ENCODE peak calls at places on chromosome 6, in nine cellular contexts. C is ovary; L is left ventricle myocardium inferior; Y is GM23338; K is astrocyte; Q is MM.1S; A is A549; X is neuronal stem cell; W is CD8-positive, alpha-beta T cell. H is an unnamed sample. For H3K4me1, the result is how much of the 10 kb centered on the place peaks cover.

GRCh38 chr6:37864250-37864649 is 44.7 kb downstream of the ZFAND3 start:
- DNase-seq in C (no peak), L (no peak), Y (no peak), K (no peak), Q (no peak), A (no peak), X (no peak), W (no peak), H (no peak)

GRCh38 chr6:22036699-22037098 is 260.1 kb downstream of the PRL start:
- DNase-seq in C (no peak), L (no peak), Y (no peak), K (no peak), Q (no peak), A (no peak), X (no peak), W (no peak), H (no peak)

GRCh38 chr6:72524011-72524645 is 97.7 kb upstream of the KCNQ5 start:
- DNase-seq in C (no peak), L (no peak), Y (no peak), K (no peak), Q (no peak), A (no peak), X (no peak), W (no peak), H (no peak)

GRCh38 chr6:71388846-71389543 is 100.4 kb downstream of the OGFRL1 start:
- DNase-seq in C (no peak), L (no peak), Y (no peak), K (peak), Q (no peak), A (no peak), X (no peak), W (no peak), H (no peak)

GRCh38 chr6:1617466-1618304 is 8.0 kb downstream of the FOXC1 start:
- DNase-seq in C (no peak), L (no peak), Y (peak), K (no peak), Q (no peak), A (no peak), X (no peak), W (no peak), H (peak)

GRCh38 chr6:31945507-31946369 is at the start of gene CFB:
- DNase-seq in C (peak), L (peak), Y (peak), K (peak), Q (no peak), A (peak), X (no peak), W (no peak), H (no peak)

GRCh38 chr6:4776967-4777925 is 1.0 kb downstream of the CDYL start:
- DNase-seq in C (no peak), L (no peak), Y (peak), K (peak), Q (peak), A (no peak), X (no peak), W (peak), H (no peak)

GRCh38 chr6:105726902-105727655 is 324.2 kb upstream of the PREP start:
- DNase-seq in C (no peak), L (no peak), Y (no peak), K (no peak), Q (no peak), A (no peak), X (no peak), W (no peak), H (no peak)

GRCh38 chr6:5906340-5906670 is 100.4 kb downstream of the NRN1 start:
- DNase-seq in C (no peak), L (no peak), Y (no peak), K (no peak), Q (no peak), A (no peak), X (no peak), W (no peak), H (no peak)

GRCh38 chr6:88856566-88856965 is 106.9 kb downstream of the RNGTT start:
- DNase-seq in C (no peak), L (no peak), Y (no peak), K (no peak), Q (no peak), A (no peak), X (no peak), W (no peak), H (no peak)

GRCh38 chr6:84635081-84635745 is 129.2 kb downstream of the TBX18 start:
- DNase-seq in C (no peak), L (no peak), Y (no peak), K (peak), Q (no peak), A (no peak), X (no peak), W (no peak), H (no peak)

GRCh38 chr6:167268683-167269280 is 22.3 kb upstream of the UNC93A start:
- DNase-seq in C (no peak), L (no peak), Y (no peak), K (no peak), Q (no peak), A (no peak), X (no peak), W (no peak), H (no peak)

GRCh38 chr6:150881911-150882481 is 16.5 kb downstream of the MTHFD1L start:
- DNase-seq in C (peak), L (peak), Y (no peak), K (peak), Q (no peak), A (peak), X (peak), W (no peak), H (peak)

GRCh38 chr6:37878150-37878710 is 58.7 kb downstream of the ZFAND3 start:
- DNase-seq in C (no peak), L (no peak), Y (no peak), K (peak), Q (no peak), A (no peak), X (no peak), W (no peak), H (no peak)

GRCh38 chr6:45898941-45899682 is 116.5 kb downstream of the CLIC5 start:
- DNase-seq in C (no peak), L (no peak), Y (peak), K (no peak), Q (no peak), A (no peak), X (no peak), W (no peak), H (no peak)

GRCh38 chr6:169106176-169106575 is 147.5 kb downstream of the THBS2 start:
- DNase-seq in C (no peak), L (no peak), Y (no peak), K (peak), Q (no peak), A (no peak), X (no peak), W (no peak), H (no peak)

GRCh38 chr6:33678246-33678931 is 33.1 kb downstream of the UQCC2 start:
- DNase-seq in C (no peak), L (no peak), Y (no peak), K (no peak), Q (no peak), A (no peak), X (no peak), W (no peak), H (no peak)

GRCh38 chr6:57313711-57314471 is 3.5 kb upstream of the PRIM2 start:
- DNase-seq in C (no peak), L (no peak), Y (no peak), K (peak), Q (no peak), A (peak), X (no peak), W (no peak), H (peak)

GRCh38 chr6:26155066-26155925 is 68.1 kb downstream of the HFE start:
- DNase-seq in C (peak), L (peak), Y (peak), K (no peak), Q (peak), A (peak), X (no peak), W (no peak), H (no peak)

GRCh38 chr6:76694779-76695178 is 622.3 kb upstream of the IMPG1 start:
- DNase-seq in C (no peak), L (no peak), Y (no peak), K (no peak), Q (no peak), A (no peak), X (no peak), W (no peak), H (no peak)

GRCh38 chr6:90948540-90948939 is 361.7 kb upstream of the MAP3K7 start:
- DNase-seq in C (no peak), L (no peak), Y (no peak), K (no peak), Q (no peak), A (no peak), X (no peak), W (no peak), H (no peak)

GRCh38 chr6:50823130-50823920 is 4.7 kb downstream of the TFAP2B start:
- DNase-seq in C (no peak), L (no peak), Y (no peak), K (no peak), Q (no peak), A (no peak), X (no peak), W (no peak), H (no peak)

GRCh38 chr6:113171882-113172281 is 685.3 kb upstream of the MARCKS start:
- DNase-seq in C (no peak), L (no peak), Y (no peak), K (no peak), Q (no peak), A (no peak), X (no peak), W (no peak), H (no peak)

GRCh38 chr6:100372326-100372725 is 92.4 kb downstream of the SIM1 start:
- DNase-seq in C (no peak), L (no peak), Y (no peak), K (no peak), Q (no peak), A (no peak), X (no peak), W (no peak), H (no peak)

GRCh38 chr6:91645811-91646210 is 1058.9 kb upstream of the MAP3K7 start:
- DNase-seq in C (no peak), L (no peak), Y (no peak), K (no peak), Q (no peak), A (no peak), X (no peak), W (no peak), H (no peak)

GRCh38 chr6:150867117-150867516 is 1.6 kb downstream of the MTHFD1L start:
- DNase-seq in C (no peak), L (no peak), Y (peak), K (no peak), Q (no peak), A (no peak), X (no peak), W (no peak), H (no peak)

GRCh38 chr6:151388997-151389639 is 2.2 kb downstream of the ZBTB2 start:
- DNase-seq in C (no peak), L (no peak), Y (no peak), K (no peak), Q (no peak), A (no peak), X (no peak), W (no peak), H (no peak)

GRCh38 chr6:100617633-100618348 is 153.1 kb upstream of the SIM1 start:
- DNase-seq in C (no peak), L (no peak), Y (no peak), K (no peak), Q (no peak), A (no peak), X (no peak), W (no peak), H (no peak)

GRCh38 chr6:130928993-130929678 is 101.9 kb downstream of the SMLR1 start:
- DNase-seq in C (no peak), L (no peak), Y (no peak), K (peak), Q (no peak), A (no peak), X (no peak), W (no peak), H (no peak)

GRCh38 chr6:100281471-100281878 is 183.2 kb downstream of the SIM1 start:
- DNase-seq in C (no peak), L (no peak), Y (peak), K (no peak), Q (no peak), A (no peak), X (peak), W (no peak), H (no peak)

GRCh38 chr6:161956082-161956481 is 682.2 kb upstream of the AGPAT4 start:
- DNase-seq in C (no peak), L (no peak), Y (no peak), K (no peak), Q (no peak), A (no peak), X (no peak), W (no peak), H (no peak)

GRCh38 chr6:44051516-44051915 is 75.7 kb downstream of the MRPL14 start:
- DNase-seq in C (no peak), L (no peak), Y (no peak), K (peak), Q (no peak), A (no peak), X (no peak), W (no peak), H (no peak)

DNA sequence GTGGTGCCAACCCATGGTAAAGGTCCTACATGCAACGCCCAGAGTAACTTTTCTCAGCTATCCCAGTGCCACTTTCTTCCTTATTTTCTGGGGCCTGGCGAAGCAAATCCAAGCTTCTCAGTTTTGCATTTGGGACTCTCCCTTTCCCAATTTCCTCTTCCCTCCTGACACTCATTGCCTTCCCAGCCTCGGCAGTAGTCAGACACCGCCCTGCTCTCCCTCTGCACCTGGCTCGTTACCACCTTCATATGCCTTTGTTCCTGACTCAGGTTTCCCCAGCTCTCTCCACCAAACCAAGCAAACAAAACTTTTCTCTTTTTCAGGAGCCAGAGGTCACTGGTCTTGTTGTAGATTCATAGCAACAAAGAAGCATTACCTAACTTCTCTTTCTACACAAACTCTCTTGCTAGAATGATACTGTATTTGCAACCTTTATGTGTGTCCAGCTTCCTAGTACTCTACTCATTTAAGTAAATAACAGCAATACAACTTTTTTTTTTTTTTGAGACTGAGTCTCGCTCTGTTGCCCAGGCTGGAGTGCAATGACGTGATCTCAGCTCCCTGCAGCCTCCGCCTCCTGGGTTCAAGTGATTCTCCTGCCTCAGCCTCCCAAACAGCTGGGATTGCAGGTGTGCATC is 9.0 kb upstream of the ZC3H12D start:
- DNase-seq in C (no peak), L (no peak), Y (no peak), K (no peak), Q (no peak), A (no peak), X (no peak), W (no peak), H (no peak)
- H3K4me1 ChIP-seq in C (under half), L (under half), Y (under half), K (under half), Q (under half), A (under half), X (under half), W (under half), H (under half)

GRCh38 chr6:81561071-81561564 is 191.4 kb downstream of the TENT5A start:
- DNase-seq in C (no peak), L (no peak), Y (no peak), K (peak), Q (no peak), A (no peak), X (peak), W (no peak), H (no peak)
- H3K27ac ChIP-seq in C (no peak), L (peak), Y (no peak), K (no peak), Q (no peak), A (no peak), X (peak), W (no peak), H (no peak)

GRCh38 chr6:35678021-35678654 is 10.6 kb downstream of the FKBP5 start:
- DNase-seq in C (no peak), L (no peak), Y (no peak), K (peak), Q (no peak), A (no peak), X (no peak), W (no peak), H (no peak)

GRCh38 chr6:35678814-35679213 is 9.9 kb downstream of the FKBP5 start:
- DNase-seq in C (no peak), L (no peak), Y (no peak), K (no peak), Q (no peak), A (no peak), X (no peak), W (no peak), H (no peak)

GRCh38 chr6:35679399-35679798 is 9.3 kb downstream of the FKBP5 start:
- DNase-seq in C (no peak), L (no peak), Y (no peak), K (no peak), Q (no peak), A (no peak), X (no peak), W (no peak), H (no peak)

GRCh38 chr6:35683267-35683666 is 5.4 kb downstream of the FKBP5 start:
- DNase-seq in C (no peak), L (no peak), Y (no peak), K (no peak), Q (no peak), A (no peak), X (no peak), W (no peak), H (no peak)

DNA sequence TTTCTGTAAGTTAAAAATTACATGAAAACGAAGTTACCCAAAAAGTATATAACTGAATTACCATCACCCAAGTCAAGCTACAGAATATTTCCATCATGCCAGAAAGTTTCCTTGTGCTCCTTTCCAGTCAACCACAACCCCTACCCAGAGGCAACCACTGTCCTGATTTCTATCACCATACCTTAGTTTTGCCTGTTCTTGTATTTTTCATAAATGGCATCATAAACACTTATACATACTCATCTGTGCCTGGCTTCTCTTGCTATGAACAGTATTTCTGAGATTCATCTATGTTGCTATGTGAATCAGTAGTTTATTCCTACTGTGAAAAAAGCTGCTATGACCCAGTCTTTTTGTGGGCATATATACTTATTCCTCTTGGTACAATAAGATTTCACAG is 7.4 kb downstream of the FKBP5 start:
- DNase-seq in C (no peak), L (no peak), Y (no peak), K (no peak), Q (no peak), A (no peak), X (no peak), W (no peak), H (no peak)
- H3K4me3 ChIP-seq in C (no peak), L (no peak), Y (no peak), K (no peak), Q (no peak), A (no peak), X (no peak), W (no peak), H (no peak)

GRCh38 chr6:102841055-102841454 is 1447.5 kb downstream of the GRIK2 start:
- DNase-seq in C (no peak), L (no peak), Y (no peak), K (no peak), Q (no peak), A (no peak), X (no peak), W (no peak), H (no peak)
- H3K4me1 ChIP-seq in C (under half), L (under half), Y (under half), K (under half), Q (under half), A (under half), X (under half), W (under half), H (under half)

GRCh38 chr6:87396595-87397392 is 11.0 kb upstream of the CFAP206 start:
- DNase-seq in C (no peak), L (no peak), Y (no peak), K (no peak), Q (no peak), A (no peak), X (no peak), W (no peak), H (no peak)
- H3K27ac ChIP-seq in C (no peak), L (no peak), Y (no peak), K (no peak), Q (no peak), A (no peak), X (no peak), W (no peak), H (no peak)

GRCh38 chr6:149855040-149855654 is 9.0 kb downstream of the LRP11 start:
- DNase-seq in C (no peak), L (no peak), Y (no peak), K (peak), Q (no peak), A (peak), X (no peak), W (no peak), H (peak)
- H3K4me3 ChIP-seq in C (no peak), L (no peak), Y (no peak), K (peak), Q (no peak), A (peak), X (no peak), W (no peak), H (peak)

GRCh38 chr6:158566207-158566818 is 6.4 kb downstream of the TMEM181 start:
- DNase-seq in C (no peak), L (no peak), Y (no peak), K (no peak), Q (no peak), A (no peak), X (no peak), W (no peak), H (no peak)

GRCh38 chr6:158564243-158565121 is 4.6 kb downstream of the TMEM181 start:
- DNase-seq in C (no peak), L (no peak), Y (no peak), K (no peak), Q (no peak), A (no peak), X (no peak), W (no peak), H (no peak)

GRCh38 chr6:158567152-158567551 is 7.3 kb downstream of the TMEM181 start:
- DNase-seq in C (no peak), L (no peak), Y (no peak), K (no peak), Q (no peak), A (no peak), X (no peak), W (no peak), H (no peak)

GRCh38 chr6:158565482-158566040 is 5.7 kb downstream of the TMEM181 start:
- DNase-seq in C (no peak), L (no peak), Y (no peak), K (no peak), Q (no peak), A (no peak), X (no peak), W (no peak), H (no peak)

DNA sequence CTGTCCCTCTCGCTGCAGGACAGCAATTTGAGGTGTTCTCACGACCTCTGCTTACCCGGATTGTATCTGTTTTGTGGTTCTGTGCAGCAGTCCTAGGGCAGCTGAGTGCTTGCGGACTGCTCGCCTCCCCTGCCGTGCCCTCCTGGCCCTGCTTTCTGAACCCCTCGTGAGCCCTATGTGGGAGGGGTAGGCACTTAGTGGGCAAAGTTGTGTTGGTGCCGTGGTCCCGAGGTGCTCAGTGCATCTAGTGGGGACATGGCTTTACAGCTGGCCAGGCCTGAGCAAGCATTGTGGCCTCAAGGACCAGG is 5.2 kb downstream of the TMEM181 start:
- DNase-seq in C (no peak), L (no peak), Y (no peak), K (no peak), Q (no peak), A (no peak), X (no peak), W (no peak), H (no peak)
- H3K4me1 ChIP-seq in C (under half), L (under half), Y (under half), K (under half), Q (under half), A (under half), X (under half), W (half or more), H (under half)

GRCh38 chr6:149079911-149080501 is 237.5 kb upstream of the TAB2 start:
- DNase-seq in C (peak), L (peak), Y (no peak), K (peak), Q (no peak), A (no peak), X (no peak), W (no peak), H (peak)

GRCh38 chr6:149079456-149079855 is 238.1 kb upstream of the TAB2 start:
- DNase-seq in C (no peak), L (no peak), Y (no peak), K (no peak), Q (no peak), A (no peak), X (no peak), W (no peak), H (no peak)

GRCh38 chr6:149081281-149081680 is 236.2 kb upstream of the TAB2 start:
- DNase-seq in C (no peak), L (no peak), Y (no peak), K (no peak), Q (no peak), A (no peak), X (no peak), W (no peak), H (no peak)

GRCh38 chr6:149082320-149082719 is 235.2 kb upstream of the TAB2 start:
- DNase-seq in C (peak), L (peak), Y (peak), K (peak), Q (peak), A (peak), X (peak), W (peak), H (no peak)

GRCh38 chr6:149080511-149080910 is 237.0 kb upstream of the TAB2 start:
- DNase-seq in C (no peak), L (no peak), Y (no peak), K (peak), Q (no peak), A (no peak), X (no peak), W (no peak), H (no peak)
- H3K27ac ChIP-seq in C (no peak), L (peak), Y (no peak), K (peak), Q (no peak), A (peak), X (no peak), W (no peak), H (peak)

GRCh38 chr6:131955192-131955591 is 4.0 kb upstream of the CCN2 start:
- DNase-seq in C (no peak), L (no peak), Y (no peak), K (no peak), Q (no peak), A (no peak), X (no peak), W (no peak), H (no peak)
- H3K4me3 ChIP-seq in C (no peak), L (peak), Y (peak), K (no peak), Q (no peak), A (no peak), X (no peak), W (no peak), H (no peak)

H was measured in RWPE2.